ENCODE peak calls at places on chromosome 22, in five cellular contexts. A is fibroblast of lung, R is endothelial cell of umbilical vein, X is GM23338, Z is PC-3. V is an unnamed sample.

GRCh38 chr22:40890881-40891280 is 29.0 kb upstream of the DNAJB7 start:
- DNase-seq in Z (no peak), A (peak), X (no peak), R (no peak), V (no peak)

GRCh38 chr22:23179381-23180294 is 671 bp upstream of the BCR start:
- DNase-seq in R (peak), A (no peak), Z (no peak), X (peak), V (peak)

GRCh38 chr22:48511211-48511610 is 1316.5 kb downstream of the BRD1 start:
- DNase-seq in Z (no peak), A (no peak), R (no peak), X (no peak), V (no peak)

GRCh38 chr22:17807086-17807485 is 32.8 kb upstream of the BID start:
- DNase-seq in R (no peak), X (no peak), A (no peak), Z (no peak), V (no peak)

GRCh38 chr22:31211862-31212730 is at the start of gene LIMK2:
- DNase-seq in X (peak), R (peak), A (peak), Z (peak), V (peak)

GRCh38 chr22:21690401-21690801 is 24.6 kb downstream of the PPIL2 start:
- DNase-seq in R (no peak), X (no peak), Z (no peak), A (no peak), V (no peak)

GRCh38 chr22:46578824-46579561 is 41.2 kb upstream of the GRAMD4 start:
- DNase-seq in A (peak), Z (no peak), R (no peak), X (no peak), V (peak)

GRCh38 chr22:47593911-47594311 is 831.5 kb downstream of the TBC1D22A start:
- DNase-seq in X (no peak), Z (no peak), A (no peak), R (no peak), V (no peak)

GRCh38 chr22:42584364-42584940 is 30.2 kb downstream of the POLDIP3 start:
- DNase-seq in R (no peak), Z (no peak), A (no peak), X (no peak), V (no peak)

GRCh38 chr22:35310556-35311550 is 11.2 kb downstream of the TOM1 start:
- DNase-seq in R (no peak), X (peak), A (peak), Z (peak), V (no peak)

GRCh38 chr22:31286360-31287255 is 5.7 kb downstream of the PIK3IP1 start:
- DNase-seq in A (no peak), Z (no peak), R (no peak), X (no peak), V (peak)

GRCh38 chr22:24969588-24970301 is 17.2 kb downstream of the KIAA1671 start:
- DNase-seq in A (peak), X (no peak), Z (peak), R (peak), V (no peak)

GRCh38 chr22:32700186-32700882 is 101.2 kb upstream of the TIMP3 start:
- DNase-seq in R (no peak), A (peak), Z (no peak), X (no peak), V (no peak)

GRCh38 chr22:49935561-49935960 is 17.1 kb downstream of the CRELD2 start:
- DNase-seq in R (no peak), X (peak), A (no peak), Z (no peak), V (no peak)

GRCh38 chr22:23035557-23036277 is 34.6 kb upstream of the GNAZ start:
- DNase-seq in R (no peak), A (no peak), Z (no peak), X (no peak), V (peak)

GRCh38 chr22:50228366-50228765 is 16.5 kb downstream of the TUBGCP6 start:
- DNase-seq in Z (no peak), X (no peak), R (no peak), A (no peak), V (no peak)

GRCh38 chr22:19759994-19760651 is 455 bp upstream of the TBX1 start:
- DNase-seq in A (no peak), X (peak), R (no peak), Z (peak), V (no peak)

GRCh38 chr22:19757985-19758895 is 2.3 kb upstream of the TBX1 start:
- DNase-seq in X (peak), R (no peak), Z (no peak), A (no peak), V (no peak)

GRCh38 chr22:19758896-19759458 is 1.6 kb upstream of the TBX1 start:
- DNase-seq in A (no peak), R (no peak), X (peak), Z (no peak), V (no peak)

GRCh38 chr22:19760652-19761002 is at the start of gene TBX1:
- DNase-seq in X (no peak), A (no peak), R (no peak), Z (peak), V (no peak)

DNA sequence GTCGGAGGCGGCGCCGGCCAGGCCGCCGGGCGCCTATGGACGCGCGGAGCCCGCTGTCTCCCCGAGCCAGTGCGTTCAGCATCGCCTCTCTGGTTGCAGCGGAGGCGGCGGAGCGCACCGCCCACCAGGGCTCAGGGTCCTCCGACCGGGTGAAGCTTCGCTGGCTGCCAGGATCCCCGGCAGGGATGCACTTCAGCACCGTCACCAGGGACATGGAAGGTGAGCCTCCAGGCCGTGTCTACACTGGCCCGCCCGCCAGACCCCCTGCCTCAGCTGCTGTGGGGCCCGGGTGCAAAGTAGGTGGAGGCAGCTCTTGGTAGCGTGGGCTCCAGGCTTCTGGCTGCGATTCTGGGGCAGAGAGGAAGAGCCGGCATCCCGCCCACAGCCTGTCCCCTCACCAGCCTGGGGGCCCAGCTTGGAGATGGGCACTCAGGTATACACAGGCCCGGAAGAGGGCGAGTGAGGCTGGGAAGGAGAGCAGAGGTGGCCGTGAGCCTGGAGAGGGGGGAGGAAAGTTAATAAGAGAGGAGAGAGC is 1.1 kb upstream of the TBX1 start:
- DNase-seq in R (no peak), X (peak), Z (no peak), A (no peak), V (no peak)
- TF ChIP-seq EZH2 in R (peak), X (no peak), Z (no peak), A (peak), V (no peak)

GRCh38 chr22:45009881-45010531 is at the start of gene PHF21B:
- DNase-seq in A (peak), R (peak), X (peak), Z (no peak), V (peak)
- TF ChIP-seq EZH2 in A (no peak), R (no peak), X (no peak), Z (no peak), V (no peak)

GRCh38 chr22:39560127-39560526 is 10.4 kb upstream of the CACNA1I start:
- DNase-seq in X (no peak), A (no peak), Z (no peak), R (no peak), V (no peak)

GRCh38 chr22:39558950-39559349 is 11.6 kb upstream of the CACNA1I start:
- DNase-seq in Z (no peak), R (no peak), X (no peak), A (no peak), V (no peak)

GRCh38 chr22:39559456-39560105 is 11.0 kb upstream of the CACNA1I start:
- DNase-seq in A (no peak), X (peak), R (no peak), Z (peak), V (no peak)

GRCh38 chr22:39558254-39558727 is 12.3 kb upstream of the CACNA1I start:
- DNase-seq in X (peak), Z (no peak), A (no peak), R (no peak), V (no peak)

DNA sequence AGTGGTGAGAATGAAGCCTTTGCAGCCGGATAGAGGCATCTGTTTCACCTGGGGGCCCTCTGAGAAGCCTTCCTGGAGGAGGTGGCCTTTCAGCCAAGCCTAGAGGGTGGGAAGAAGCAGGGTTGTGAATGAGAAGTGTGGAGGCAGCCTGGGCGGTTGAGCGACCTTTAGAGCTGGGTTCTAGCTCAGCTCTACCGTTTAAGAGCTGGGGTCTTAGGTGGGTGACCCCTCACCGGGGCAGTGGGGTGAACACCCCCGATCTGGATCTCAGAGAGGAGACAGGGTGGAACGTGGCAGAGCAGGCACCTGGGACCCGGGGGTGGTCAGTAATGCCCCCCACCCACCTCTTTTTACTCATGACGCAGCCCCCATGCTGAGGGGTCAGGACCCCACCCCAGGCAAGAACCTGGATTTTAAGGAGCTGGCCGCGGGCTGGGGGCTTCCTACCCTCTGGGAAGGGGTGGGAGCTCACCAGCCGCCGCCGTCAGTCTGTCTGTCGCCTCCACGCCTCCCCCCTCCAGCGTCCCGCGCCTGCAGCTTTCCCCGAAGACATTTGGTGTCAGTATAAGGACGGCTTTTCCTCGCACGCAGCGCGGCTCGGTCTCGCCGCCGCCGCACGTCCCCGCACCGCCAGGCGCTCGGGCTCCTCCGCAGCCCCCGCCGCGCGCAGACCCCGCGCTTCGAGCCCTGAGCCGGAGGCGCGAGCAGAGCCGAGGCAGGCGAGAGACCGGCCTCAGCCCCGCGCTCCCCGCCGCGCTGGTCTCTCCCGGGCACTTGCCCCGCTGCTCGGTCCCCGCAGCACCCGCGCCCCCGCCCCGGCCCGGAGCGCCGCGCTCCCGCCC is 13.4 kb upstream of the CACNA1I start:
- DNase-seq in A (peak), R (no peak), Z (no peak), X (peak), V (no peak)
- TF ChIP-seq EZH2 in A (peak), R (peak), Z (peak), X (peak), V (no peak)

DNA sequence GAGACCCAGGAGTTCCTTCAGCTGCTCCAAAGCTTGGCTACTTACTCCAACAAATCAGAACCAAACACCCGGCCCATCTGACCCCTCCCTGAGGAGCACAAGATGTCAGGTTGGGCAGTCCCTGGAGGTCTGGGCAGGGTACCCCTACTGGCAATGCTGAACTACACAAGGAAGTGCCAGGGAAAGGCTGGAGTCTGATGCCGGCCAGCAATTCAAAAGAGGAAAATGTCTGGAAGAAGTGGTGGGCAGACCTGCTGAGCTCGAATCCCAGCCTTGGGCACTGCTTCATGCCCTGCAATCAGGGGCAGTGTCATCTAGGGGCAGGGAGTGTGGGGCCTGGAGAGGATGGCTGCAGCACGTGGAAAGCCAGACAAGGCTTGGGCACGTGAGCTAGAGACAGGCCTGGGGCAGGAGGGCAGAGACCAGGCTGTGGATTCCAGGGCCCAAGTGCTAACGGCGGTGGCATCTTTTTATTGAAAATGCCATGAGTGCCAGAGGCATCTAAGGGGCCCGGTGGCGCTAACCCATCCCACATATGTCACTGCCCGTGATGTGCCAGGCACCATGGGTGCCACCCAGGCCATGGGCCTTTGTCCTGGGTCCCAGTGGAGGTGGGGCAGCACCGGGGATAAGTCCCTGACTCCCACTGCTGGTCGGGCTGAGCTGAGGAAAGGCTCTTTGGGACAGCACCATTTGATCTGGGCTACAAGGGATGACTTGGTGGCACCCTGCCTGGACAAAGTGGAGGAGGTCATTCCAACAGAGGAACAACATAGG is 97.9 kb upstream of the PITPNB start:
- DNase-seq in X (no peak), Z (no peak), A (no peak), R (no peak), V (no peak)
- TF ChIP-seq EZH2 in X (no peak), Z (no peak), A (no peak), R (no peak), V (no peak)

DNA sequence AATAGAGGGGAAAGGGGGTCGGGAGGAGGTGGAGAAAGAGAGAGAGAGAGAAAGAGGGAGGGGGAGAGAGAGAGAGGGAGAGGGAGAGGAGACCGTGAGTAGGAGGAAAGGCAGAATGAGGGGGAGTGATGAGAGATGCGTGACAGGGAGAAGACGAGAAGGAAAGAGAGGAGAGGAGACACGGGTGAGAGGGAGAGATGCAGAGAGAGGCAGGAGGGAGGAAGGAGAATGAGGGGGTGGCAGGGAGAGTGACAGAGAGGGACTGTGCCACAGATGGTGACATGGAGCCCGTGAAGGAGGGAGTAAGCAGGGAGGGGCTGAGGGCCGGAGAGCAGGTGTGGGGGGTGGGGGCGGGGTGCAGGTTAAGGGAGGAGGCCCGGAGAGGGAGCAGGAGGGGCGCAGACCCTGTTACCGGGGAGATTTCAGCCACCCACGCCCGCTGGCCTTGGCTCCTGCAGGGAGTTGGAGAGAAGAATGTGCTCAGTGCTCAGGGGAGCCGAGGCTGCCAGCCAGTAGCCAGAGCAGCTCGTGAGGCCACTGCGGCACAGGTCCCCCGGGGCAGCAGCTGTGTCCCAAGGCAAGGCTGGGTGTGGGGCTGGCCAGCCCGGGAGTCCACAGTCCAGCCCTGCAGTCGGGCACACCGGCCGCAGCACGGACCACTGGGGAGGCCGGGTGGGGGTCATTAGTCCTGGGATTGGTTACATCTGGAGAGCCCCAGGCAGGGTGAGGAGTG is at the start of gene SSTR3:
- DNase-seq in Z (no peak), A (peak), R (no peak), X (peak), V (no peak)
- TF ChIP-seq EZH2 in Z (no peak), A (peak), R (peak), X (no peak), V (no peak)

GRCh38 chr22:26517429-26517828 is 5.2 kb upstream of the TFIP11 start:
- DNase-seq in R (no peak), A (no peak), Z (no peak), X (no peak), V (no peak)

GRCh38 chr22:26513852-26514251 is 1.6 kb upstream of the TFIP11 start:
- DNase-seq in R (no peak), X (no peak), Z (no peak), A (no peak), V (no peak)

GRCh38 chr22:26516503-26516902 is 4.2 kb upstream of the TFIP11 start:
- DNase-seq in A (no peak), R (no peak), X (no peak), Z (no peak), V (no peak)

GRCh38 chr22:26514419-26515161 is 2.3 kb upstream of the TFIP11 start:
- DNase-seq in Z (no peak), X (no peak), A (no peak), R (no peak), V (no peak)

DNA sequence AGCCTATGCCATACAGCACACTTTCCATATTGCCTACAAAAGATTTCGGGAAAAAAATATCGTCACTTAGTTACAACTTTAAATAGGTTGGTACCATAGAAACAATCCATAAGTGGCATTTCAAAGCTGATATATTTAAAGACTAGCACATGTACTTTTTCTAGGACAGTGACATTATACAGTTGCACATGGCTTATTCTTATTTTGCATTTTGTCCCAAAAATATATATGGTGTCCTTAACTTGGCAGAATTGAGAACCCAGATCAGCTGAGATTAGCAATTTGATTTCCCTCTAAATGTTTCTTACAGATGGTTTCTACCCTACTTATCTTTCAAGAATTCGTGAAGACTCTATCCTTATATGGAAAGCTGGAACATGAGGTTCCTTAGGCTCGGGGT is 3.7 kb upstream of the TFIP11 start:
- DNase-seq in X (no peak), A (no peak), R (no peak), Z (no peak), V (no peak)
- TF ChIP-seq EZH2 in X (no peak), A (no peak), R (no peak), Z (no peak), V (no peak)

GRCh38 chr22:39486951-39487825 is 14.9 kb upstream of the MIEF1 start:
- DNase-seq in A (no peak), Z (no peak), X (no peak), R (no peak), V (no peak)

GRCh38 chr22:39489094-39490068 is 12.7 kb upstream of the MIEF1 start:
- DNase-seq in Z (no peak), A (no peak), R (no peak), X (no peak), V (no peak)

GRCh38 chr22:39487826-39488520 is 14.1 kb upstream of the MIEF1 start:
- DNase-seq in Z (no peak), R (no peak), A (no peak), X (no peak), V (no peak)

GRCh38 chr22:39490135-39490798 is 11.8 kb upstream of the MIEF1 start:
- DNase-seq in Z (peak), X (peak), A (peak), R (peak), V (peak)

DNA sequence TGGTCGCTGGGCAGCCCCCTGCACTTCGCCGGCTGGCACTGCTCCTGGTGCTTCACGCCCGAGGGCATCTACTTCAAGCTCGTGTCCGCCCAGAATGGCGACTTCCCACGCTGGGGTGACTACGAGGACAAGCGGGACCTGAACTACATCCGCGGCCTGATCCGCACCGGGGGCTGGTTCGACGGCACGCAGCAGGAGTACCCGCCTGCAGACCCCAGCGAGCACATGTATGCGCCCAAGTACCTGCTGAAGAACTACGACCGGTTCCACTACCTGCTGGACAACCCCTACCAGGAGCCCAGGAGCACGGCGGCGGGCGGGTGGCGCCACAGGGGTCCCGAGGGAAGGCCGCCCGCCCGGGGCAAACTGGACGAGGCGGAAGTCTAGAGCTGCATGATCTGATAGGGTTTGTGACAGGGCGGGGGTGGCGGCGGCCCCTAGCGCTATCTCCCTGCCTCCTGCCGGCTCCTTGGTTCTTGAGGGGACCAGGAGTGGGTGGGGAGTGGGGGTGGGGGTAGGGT is 13.5 kb upstream of the MIEF1 start:
- DNase-seq in A (no peak), R (no peak), X (no peak), Z (no peak), V (no peak)
- TF ChIP-seq EZH2 in A (no peak), R (no peak), X (no peak), Z (no peak), V (no peak)